ENCODE peak calls at places on chromosomes 16 and 17, in six cellular contexts. One of them, this sample, is unnamed.

GRCh38 chr17:76388966-76389888 is 4.8 kb downstream of the SPHK1 start:
- DNase-seq in HepG2: peak; percentile 29
- DNase-seq in H1: no peak
- DNase-seq in HCT116: no peak
- DNase-seq in K562: peak; percentile 35
- DNase-seq in GM12878: no peak
- DNase-seq in this sample: no peak

GRCh38 chr17:50536683-50537646 is 4.4 kb downstream of the EPN3 start:
- DNase-seq in HepG2: no peak
- DNase-seq in H1: no peak
- DNase-seq in HCT116: no peak
- DNase-seq in K562: no peak
- DNase-seq in GM12878: no peak
- DNase-seq in this sample: no peak

GRCh38 chr17:8382052-8382879 is 727 bp downstream of the RPL26 start:
- DNase-seq in HepG2: no peak
- DNase-seq in H1: no peak
- DNase-seq in HCT116: no peak
- DNase-seq in K562: peak; percentile 20
- DNase-seq in GM12878: no peak
- DNase-seq in this sample: no peak

GRCh38 chr16:23026777-23027362 is 122.4 kb downstream of the USP31 start:
- DNase-seq in HepG2: peak; percentile 37
- DNase-seq in H1: no peak
- DNase-seq in HCT116: no peak
- DNase-seq in K562: no peak
- DNase-seq in GM12878: no peak
- DNase-seq in this sample: no peak

GRCh38 chr16:84718-85452 is 6.9 kb downstream of the MPG start:
- DNase-seq in HepG2: no peak
- DNase-seq in H1: no peak
- DNase-seq in HCT116: no peak
- DNase-seq in K562: no peak
- DNase-seq in GM12878: peak; percentile 65
- DNase-seq in this sample: no peak

GRCh38 chr17:40150215-40150614 is 9.9 kb downstream of the CASC3 start:
- DNase-seq in HepG2: no peak
- DNase-seq in H1: no peak
- DNase-seq in HCT116: no peak
- DNase-seq in K562: no peak
- DNase-seq in GM12878: no peak
- DNase-seq in this sample: no peak

GRCh38 chr17:76702941-76703637 is 7.7 kb downstream of the MXRA7 start:
- DNase-seq in HepG2: no peak
- DNase-seq in H1: no peak
- DNase-seq in HCT116: no peak
- DNase-seq in K562: no peak
- DNase-seq in GM12878: no peak
- DNase-seq in this sample: no peak

GRCh38 chr17:78315355-78316114 is 44.3 kb downstream of the SOCS3 start:
- DNase-seq in HepG2: peak; percentile 45
- DNase-seq in H1: peak; percentile 39
- DNase-seq in HCT116: peak; percentile 88
- DNase-seq in K562: peak; percentile 96
- DNase-seq in GM12878: peak; percentile 33
- DNase-seq in this sample: peak; percentile 57

GRCh38 chr17:80997471-80998387 is 6.1 kb downstream of the CHMP6 start:
- DNase-seq in HepG2: no peak
- DNase-seq in H1: no peak
- DNase-seq in HCT116: no peak
- DNase-seq in K562: peak; percentile 13
- DNase-seq in GM12878: no peak
- DNase-seq in this sample: peak; percentile 30

GRCh38 chr17:81416612-81417011 is 21.4 kb downstream of the BAHCC1 start:
- DNase-seq in HepG2: no peak
- DNase-seq in H1: no peak
- DNase-seq in HCT116: no peak
- DNase-seq in K562: no peak
- DNase-seq in GM12878: no peak
- DNase-seq in this sample: no peak

GRCh38 chr16:12210925-12211869 is 234.7 kb downstream of the SNX29 start:
- DNase-seq in HepG2: peak; percentile 96
- DNase-seq in H1: no peak
- DNase-seq in HCT116: no peak
- DNase-seq in K562: no peak
- DNase-seq in GM12878: no peak
- DNase-seq in this sample: no peak
- H4K20me1 ChIP-seq in HepG2: no peaks in the 10 kb centered on the region
- H4K20me1 ChIP-seq in H1: no peaks in the 10 kb centered on the region
- H4K20me1 ChIP-seq in HCT116: no peaks in the 10 kb centered on the region
- H4K20me1 ChIP-seq in K562: peaks cover 8% of the 10 kb centered on the region
- H4K20me1 ChIP-seq in GM12878: no peaks in the 10 kb centered on the region
- H4K20me1 ChIP-seq in this sample: no peaks in the 10 kb centered on the region

DNA sequence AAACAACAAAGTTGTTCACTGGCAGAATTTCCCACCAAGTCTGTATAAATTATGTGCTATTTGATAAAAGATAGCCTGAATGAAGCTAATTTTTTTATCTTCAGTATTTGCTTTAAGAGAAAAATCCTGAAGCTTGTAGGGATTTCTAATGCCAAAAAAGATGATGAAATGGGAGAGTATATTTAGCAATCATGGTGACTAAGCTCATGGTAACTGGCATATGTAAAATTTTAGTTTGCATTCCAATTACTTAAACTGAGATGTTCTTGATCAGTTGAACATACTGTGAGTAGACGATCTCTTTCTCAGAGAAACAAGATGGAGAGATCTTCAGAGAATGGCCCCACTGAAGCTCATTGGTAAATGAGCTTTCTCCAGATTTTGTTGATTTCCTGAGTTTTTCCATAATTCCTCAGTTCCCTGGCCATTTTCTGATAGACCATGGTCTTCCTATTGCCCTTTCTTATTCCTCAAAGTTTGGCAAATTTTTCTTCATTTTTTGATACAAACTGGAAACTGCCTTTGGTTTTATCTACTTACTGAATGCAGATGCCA is 68.5 kb upstream of the ALOX12 start:
- DNase-seq in HepG2: no peak
- DNase-seq in H1: no peak
- DNase-seq in HCT116: no peak
- DNase-seq in K562: no peak
- DNase-seq in GM12878: no peak
- DNase-seq in this sample: no peak
- TF ChIP-seq YY1 in HepG2: no peak
- TF ChIP-seq YY1 in H1: no peak
- TF ChIP-seq YY1 in HCT116: no peak
- TF ChIP-seq YY1 in K562: no peak
- TF ChIP-seq YY1 in GM12878: no peak
- TF ChIP-seq YY1 in this sample: no peak

GRCh38 chr16:81574168-81574567 is 129.6 kb downstream of the CMIP start:
- DNase-seq in HepG2: no peak
- DNase-seq in H1: no peak
- DNase-seq in HCT116: no peak
- DNase-seq in K562: no peak
- DNase-seq in GM12878: no peak
- DNase-seq in this sample: no peak
- H4K20me1 ChIP-seq in HepG2: peaks cover 86% of the 10 kb centered on the region
- H4K20me1 ChIP-seq in H1: peaks cover 5% of the 10 kb centered on the region
- H4K20me1 ChIP-seq in HCT116: no peaks in the 10 kb centered on the region
- H4K20me1 ChIP-seq in K562: peaks cover 42% of the 10 kb centered on the region
- H4K20me1 ChIP-seq in GM12878: no peaks in the 10 kb centered on the region
- H4K20me1 ChIP-seq in this sample: no peaks in the 10 kb centered on the region

GRCh38 chr17:41785091-41785875 is 1.2 kb downstream of the JUP start:
- DNase-seq in HepG2: no peak
- DNase-seq in H1: peak; percentile 89
- DNase-seq in HCT116: no peak
- DNase-seq in K562: peak; percentile 45
- DNase-seq in GM12878: no peak
- DNase-seq in this sample: peak; percentile 31
- TF ChIP-seq YY1 in HepG2: no peak
- TF ChIP-seq YY1 in H1: no peak
- TF ChIP-seq YY1 in HCT116: no peak
- TF ChIP-seq YY1 in K562: no peak
- TF ChIP-seq YY1 in GM12878: no peak
- TF ChIP-seq YY1 in this sample: no peak

This sample was measured in SK-N-SH.